ENCODE peak calls at places on chromosomes 7 and 10, in nine cellular contexts. B is RCC 7860; E is activated naive CD4-positive, alpha-beta T cell; Y is nephron progenitor cell; X is CD4-positive, alpha-beta T cell; O is stimulated activated CD4-positive, alpha-beta T cell treated with anti-CD3 and anti-CD28 coated beads, Interleukin-12 subunit alpha, Interleukin-12 subunit beta, amount 100 ng/mL, for 48 hours; C is OCI-LY7; K is NAMALWA; U is BJ. D is an unnamed sample.

GRCh38 chr10:110446954-110447608 is 50.6 kb upstream of the DUSP5 start:
- DNase-seq in U (peak; percentile 49), X (no peak), B (peak; percentile 69), C (no peak), O (no peak), E (no peak), Y (no peak), K (no peak), D (no peak)

GRCh38 chr7:133512560-133512959 is 259.7 kb downstream of the EXOC4 start:
- DNase-seq in X (no peak), Y (no peak), B (peak; percentile 84), O (no peak), C (no peak), K (no peak), U (no peak), E (no peak), D (no peak)

GRCh38 chr7:87370660-87371180 is 25.3 kb downstream of the CROT start:
- DNase-seq in B (peak; percentile 50), U (no peak), C (no peak), Y (no peak), K (no peak), E (no peak), X (no peak), O (no peak), D (no peak)

GRCh38 chr7:13778967-13779366 is 210.5 kb downstream of the ETV1 start:
- DNase-seq in K (no peak), Y (no peak), B (peak; percentile 61), E (no peak), X (no peak), O (peak; percentile 7), U (no peak), C (no peak), D (no peak)

GRCh38 chr7:380226-380550 is 90.2 kb downstream of the FOXL3 start:
- DNase-seq in O (no peak), E (no peak), X (no peak), K (no peak), U (no peak), B (no peak), C (no peak), Y (no peak), D (no peak)

GRCh38 chr7:6637544-6638229 is 569 bp downstream of the ZNF316 start:
- DNase-seq in E (no peak), B (peak; percentile 18), U (no peak), O (peak; percentile 53), Y (peak; percentile 66), K (peak; percentile 91), X (peak; percentile 35), C (peak; percentile 86), D (peak; percentile 63)

GRCh38 chr10:1549591-1550290 is 187.6 kb downstream of the ADARB2 start:
- DNase-seq in K (no peak), B (no peak), U (no peak), C (no peak), O (no peak), Y (no peak), X (no peak), E (no peak), D (no peak)

GRCh38 chr10:68096913-68097509 is 12.3 kb upstream of the MYPN start:
- DNase-seq in K (no peak), U (peak; percentile 73), Y (no peak), E (no peak), O (no peak), C (no peak), B (peak; percentile 71), X (no peak), D (no peak)

GRCh38 chr10:90587081-90587491 is 270.8 kb downstream of the HTR7 start:
- DNase-seq in B (peak; percentile 57), U (peak; percentile 26), E (no peak), X (no peak), Y (no peak), K (no peak), O (no peak), C (no peak), D (no peak)

GRCh38 chr7:149772236-149772820 is 1.1 kb downstream of the ZNF467 start:
- DNase-seq in B (no peak), X (no peak), C (no peak), K (peak; percentile 31), O (no peak), U (no peak), E (no peak), Y (peak; percentile 70), D (peak; percentile 16)

GRCh38 chr7:80259-81236 is 111.8 kb upstream of the FAM20C start:
- DNase-seq in X (no peak), Y (no peak), U (no peak), O (no peak), E (no peak), C (no peak), K (no peak), B (no peak), D (no peak)

GRCh38 chr10:89805599-89806013 is 104.2 kb downstream of the KIF20B start:
- DNase-seq in B (no peak), O (peak; percentile 65), Y (no peak), E (no peak), U (no peak), C (no peak), K (no peak), X (no peak), D (no peak)

GRCh38 chr10:131948501-131948900 is 33.2 kb downstream of the BNIP3 start:
- DNase-seq in E (no peak), X (no peak), B (no peak), C (no peak), Y (no peak), U (no peak), K (no peak), O (no peak), D (no peak)

GRCh38 chr10:117175215-117175900 is 21.9 kb upstream of the KCNK18 start:
- DNase-seq in X (peak; percentile 12), U (no peak), Y (no peak), C (no peak), E (no peak), O (no peak), K (no peak), B (no peak), D (no peak)

GRCh38 chr7:158802535-158803199 is 26.6 kb downstream of the ESYT2 start:
- DNase-seq in E (no peak), U (no peak), C (no peak), Y (no peak), X (no peak), K (no peak), O (no peak), B (peak; percentile 86), D (no peak)

GRCh38 chr10:63430091-63430998 is 35.4 kb downstream of the JMJD1C start:
- DNase-seq in O (no peak), U (no peak), X (no peak), Y (no peak), K (no peak), C (no peak), B (peak; percentile 83), E (no peak), D (no peak)

D was measured in activated gamma-delta T cell treated with Interleukin-2 at 50 U/mL for 16 hours.